ENCODE peak calls at places on chromosomes 13 and 19, in ten cellular contexts. J, M, S, R, A, B, X, G, C and E are unnamed samples.

GRCh38 chr19:14496849-14497346 is 971 bp upstream of the GIPC1 start:
- DNase-seq in R (no peak), C (no peak), A (no peak), B (no peak), X (no peak), M (no peak), S (peak), J (no peak), G (no peak), E (no peak)

GRCh38 chr19:2497186-2497585 is 21.3 kb downstream of the GADD45B start:
- DNase-seq in G (peak), B (no peak), R (no peak), X (no peak), A (no peak), S (no peak), J (no peak), M (no peak), C (no peak), E (no peak)

GRCh38 chr13:95195146-95195545 is 106.1 kb downstream of the ABCC4 start:
- DNase-seq in J (no peak), G (no peak), A (no peak), B (no peak), M (no peak), R (no peak), C (no peak), S (no peak), X (no peak), E (no peak)

GRCh38 chr13:110012102-110012739 is 225.8 kb upstream of the IRS2 start:
- DNase-seq in A (peak), X (peak), C (no peak), J (no peak), B (peak), M (no peak), R (no peak), S (peak), G (no peak), E (no peak)

GRCh38 chr19:6736917-6737283 is 480 bp downstream of the GPR108 start:
- DNase-seq in S (no peak), G (no peak), R (no peak), B (no peak), C (no peak), X (no peak), M (no peak), A (peak), J (no peak), E (no peak)

GRCh38 chr13:91579320-91579719 is 180.9 kb downstream of the GPC5 start:
- DNase-seq in A (no peak), B (no peak), C (no peak), S (no peak), G (no peak), J (no peak), R (no peak), X (no peak), M (no peak), E (no peak)

GRCh38 chr13:32032780-32033179 is 1.2 kb downstream of the FRY start:
- DNase-seq in J (no peak), X (no peak), A (no peak), R (no peak), C (no peak), S (no peak), B (no peak), M (no peak), G (no peak), E (no peak)

GRCh38 chr13:51269039-51269438 is 46.8 kb downstream of the FAM124A start:
- DNase-seq in J (no peak), G (no peak), B (peak), S (no peak), A (no peak), C (no peak), R (no peak), M (no peak), X (peak), E (no peak)

GRCh38 chr19:7917292-7918061 is 2.7 kb upstream of the SNAPC2 start:
- DNase-seq in R (peak), S (no peak), G (no peak), C (peak), A (no peak), X (peak), M (peak), J (peak), B (peak), E (no peak)

GRCh38 chr19:33580026-33580644 is 41.6 kb upstream of the CHST8 start:
- DNase-seq in R (no peak), G (no peak), A (no peak), J (no peak), C (no peak), S (no peak), M (no peak), X (no peak), B (no peak), E (no peak)

GRCh38 chr19:18875726-18876125 is 20.2 kb downstream of the CERS1 start:
- DNase-seq in S (no peak), J (no peak), C (no peak), A (no peak), M (no peak), X (no peak), G (no peak), B (peak), R (no peak), E (no peak)

GRCh38 chr13:28474491-28475134 is 20.3 kb downstream of the FLT1 start:
- DNase-seq in G (no peak), R (no peak), S (no peak), A (no peak), X (no peak), J (no peak), M (no peak), B (no peak), C (no peak), E (no peak)

GRCh38 chr19:11092181-11092538 is 2.9 kb downstream of the LDLR start:
- DNase-seq in B (peak), C (no peak), M (no peak), A (peak), X (peak), J (no peak), G (no peak), R (no peak), S (peak), E (no peak)

GRCh38 chr19:43105496-43105895 is 23.0 kb upstream of the PSG2 start:
- DNase-seq in X (no peak), S (no peak), A (no peak), B (no peak), J (no peak), G (no peak), M (no peak), C (no peak), R (no peak), E (no peak)